ENCODE peak calls at places on chromosomes 12 and 14, in four cellular contexts. I is right atrium auricular region, Z is SK-N-SH, F is psoas muscle. K is an unnamed sample. For H3K27me3, the result is how much of the 10 kb centered on the place peaks cover.

GRCh38 chr12:19206493-19207077 is 77.1 kb downstream of the PLEKHA5 start:
- DNase-seq in I (no peak), Z (no peak), F (no peak), K (no peak)

GRCh38 chr14:105059035-105059916 is 6.0 kb downstream of the GPR132 start:
- DNase-seq in I (no peak), Z (peak), F (no peak), K (peak)

GRCh38 chr12:81617915-81618314 is 141.2 kb downstream of the PPFIA2 start:
- DNase-seq in I (no peak), Z (no peak), F (no peak), K (no peak)

GRCh38 chr14:35480119-35480769 is 53.7 kb upstream of the INSM2 start:
- DNase-seq in I (no peak), Z (no peak), F (no peak), K (peak)

GRCh38 chr12:15706010-15706676 is 83.0 kb downstream of the EPS8 start:
- DNase-seq in I (no peak), Z (no peak), F (no peak), K (no peak)

GRCh38 chr14:61889914-61890351 is 127.7 kb downstream of the SNAPC1 start:
- DNase-seq in I (no peak), Z (no peak), F (no peak), K (no peak)

GRCh38 chr12:114406326-114407033 is 536 bp upstream of the TBX5 start:
- DNase-seq in I (no peak), Z (no peak), F (no peak), K (no peak)

GRCh38 chr12:94151577-94151976 is 3.2 kb downstream of the PLXNC1 start:
- DNase-seq in I (no peak), Z (no peak), F (no peak), K (no peak)

GRCh38 chr12:51307655-51308593 is 16.1 kb downstream of the BIN2 start:
- DNase-seq in I (no peak), Z (no peak), F (no peak), K (peak)

GRCh38 chr14:99231850-99232401 is 40.1 kb downstream of the BCL11B start:
- DNase-seq in I (no peak), Z (no peak), F (no peak), K (no peak)

GRCh38 chr12:64670039-64670438 is 59.7 kb downstream of the RASSF3 start:
- DNase-seq in I (no peak), Z (peak), F (no peak), K (no peak)

GRCh38 chr12:97745406-97746101 is 282.9 kb downstream of the RMST start:
- DNase-seq in I (no peak), Z (no peak), F (no peak), K (peak)

GRCh38 chr12:93783827-93784226 is 106.7 kb downstream of the CRADD start:
- DNase-seq in I (no peak), Z (peak), F (no peak), K (no peak)

GRCh38 chr14:35368583-35368982 is 36.0 kb downstream of the NFKBIA start:
- DNase-seq in I (no peak), Z (no peak), F (no peak), K (no peak)

GRCh38 chr14:102625564-102626296 is 33.3 kb downstream of the RCOR1 start:
- DNase-seq in I (no peak), Z (no peak), F (no peak), K (no peak)

GRCh38 chr14:106556665-106557289 is 1030.4 kb downstream of the TMEM121 start:
- DNase-seq in I (no peak), Z (peak), F (peak), K (no peak)

GRCh38 chr12:111442301-111443045 is 36.8 kb downstream of the SH2B3 start:
- DNase-seq in I (no peak), Z (no peak), F (no peak), K (no peak)

GRCh38 chr12:27549801-27550652 is 26.0 kb downstream of the PPFIBP1 start:
- DNase-seq in I (peak), Z (no peak), F (peak), K (peak)

GRCh38 chr12:130041983-130042812 is 120.1 kb upstream of the FZD10 start:
- DNase-seq in I (no peak), Z (peak), F (peak), K (no peak)

GRCh38 chr14:100722367-100722766 is 4.3 kb upstream of the DLK1 start:
- DNase-seq in I (no peak), Z (no peak), F (no peak), K (no peak)

GRCh38 chr14:100724061-100724460 is 2.6 kb upstream of the DLK1 start:
- DNase-seq in I (no peak), Z (no peak), F (no peak), K (no peak)

GRCh38 chr14:100725587-100726387 is 905 bp upstream of the DLK1 start:
- DNase-seq in I (no peak), Z (no peak), F (no peak), K (no peak)

GRCh38 chr14:100721568-100721967 is 5.1 kb upstream of the DLK1 start:
- DNase-seq in I (no peak), Z (no peak), F (no peak), K (no peak)

DNA sequence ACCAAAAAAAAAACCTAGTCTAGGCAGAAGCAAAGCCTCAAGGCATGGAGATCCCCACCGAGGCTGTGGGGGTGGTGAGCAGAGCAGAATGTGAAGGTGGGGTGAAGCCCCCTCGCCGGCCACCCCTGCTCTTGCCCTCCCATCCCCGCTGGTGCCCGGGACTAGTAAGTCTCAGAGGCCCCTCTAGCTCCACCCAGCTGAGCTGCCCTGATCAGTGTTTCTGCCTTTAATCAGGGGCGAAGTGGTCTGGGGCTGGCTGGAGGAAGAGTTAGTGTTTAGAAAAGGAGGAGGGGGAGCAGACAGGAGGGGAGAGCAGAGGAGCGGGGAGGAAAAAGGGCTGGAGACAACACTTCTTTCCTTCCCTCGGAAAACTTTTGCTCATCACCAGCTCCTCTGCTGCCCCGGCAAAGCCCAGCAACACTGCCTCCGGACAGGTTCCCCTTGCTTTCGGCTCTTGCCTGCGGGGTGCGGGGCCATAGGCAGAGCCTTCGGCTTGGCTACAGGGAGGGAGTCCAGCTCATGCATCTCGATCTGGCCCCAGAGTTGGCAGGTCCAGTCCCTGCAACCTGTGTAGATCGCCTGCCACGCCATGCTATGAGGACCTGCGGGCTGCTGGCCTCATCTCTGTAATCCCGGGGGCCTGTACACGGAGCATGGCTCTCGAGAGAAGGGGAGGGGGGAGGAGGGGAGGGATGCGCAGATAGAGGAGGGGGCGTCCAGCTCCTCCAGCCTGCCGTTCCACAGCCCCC is 3.4 kb upstream of the DLK1 start:
- DNase-seq in I (no peak), Z (no peak), F (no peak), K (no peak)
- H3K27me3 ChIP-seq in I (under half), Z (under half), F (under half), K (under half)

GRCh38 chr14:72887514-72887913 is 6.4 kb downstream of the DPF3 start:
- DNase-seq in I (no peak), Z (no peak), F (no peak), K (no peak)

GRCh38 chr14:72891666-72892102 is 2.2 kb downstream of the DPF3 start:
- DNase-seq in I (no peak), Z (peak), F (no peak), K (no peak)

GRCh38 chr14:72888202-72888601 is 5.7 kb downstream of the DPF3 start:
- DNase-seq in I (no peak), Z (no peak), F (no peak), K (no peak)

GRCh38 chr14:72888636-72889201 is 5.2 kb downstream of the DPF3 start:
- DNase-seq in I (no peak), Z (no peak), F (no peak), K (no peak)

DNA sequence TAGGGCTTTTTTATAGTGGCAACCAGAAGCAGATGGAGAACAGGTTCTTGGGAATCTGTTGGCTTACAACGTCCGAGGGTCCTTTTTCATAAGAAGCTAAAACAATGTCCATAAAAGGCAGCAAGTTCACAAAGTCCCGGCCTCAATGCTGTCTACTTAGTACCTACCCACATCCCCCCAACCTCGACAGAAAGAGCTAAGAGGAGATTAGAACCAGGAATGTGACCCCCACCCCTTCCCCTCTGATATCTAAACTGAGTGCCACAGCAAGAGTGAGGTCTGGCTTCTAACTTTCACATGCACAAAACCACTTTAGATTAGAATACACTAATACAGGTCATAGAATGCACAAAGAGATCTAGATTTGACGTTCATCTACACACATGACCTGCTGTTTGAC is 4.5 kb downstream of the DPF3 start:
- DNase-seq in I (no peak), Z (no peak), F (no peak), K (no peak)
- H3K27me3 ChIP-seq in I (under half), Z (under half), F (under half), K (under half)

DNA sequence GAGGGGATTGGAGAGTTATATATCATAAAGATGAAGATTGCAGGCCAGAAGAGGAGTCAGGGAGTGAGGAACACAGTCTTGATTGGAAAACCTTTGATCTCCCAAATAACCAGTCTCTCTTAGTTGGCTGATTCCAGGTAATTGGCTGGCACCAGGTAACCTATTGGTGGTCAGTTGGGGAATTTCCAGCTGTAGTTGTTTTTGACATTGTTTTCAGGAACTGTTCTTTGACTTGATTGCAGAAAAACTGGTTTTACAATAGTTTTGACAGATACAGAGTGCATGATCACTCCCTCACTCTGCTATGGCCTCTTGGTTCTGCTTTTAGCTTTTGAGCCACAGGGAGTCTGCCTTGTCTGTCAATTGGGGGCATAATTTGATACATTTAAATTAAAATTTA is 71.6 kb downstream of the ZNF641 start:
- DNase-seq in I (no peak), Z (no peak), F (no peak), K (no peak)
- H3K27me3 ChIP-seq in I (under half), Z (under half), F (under half), K (under half)

DNA sequence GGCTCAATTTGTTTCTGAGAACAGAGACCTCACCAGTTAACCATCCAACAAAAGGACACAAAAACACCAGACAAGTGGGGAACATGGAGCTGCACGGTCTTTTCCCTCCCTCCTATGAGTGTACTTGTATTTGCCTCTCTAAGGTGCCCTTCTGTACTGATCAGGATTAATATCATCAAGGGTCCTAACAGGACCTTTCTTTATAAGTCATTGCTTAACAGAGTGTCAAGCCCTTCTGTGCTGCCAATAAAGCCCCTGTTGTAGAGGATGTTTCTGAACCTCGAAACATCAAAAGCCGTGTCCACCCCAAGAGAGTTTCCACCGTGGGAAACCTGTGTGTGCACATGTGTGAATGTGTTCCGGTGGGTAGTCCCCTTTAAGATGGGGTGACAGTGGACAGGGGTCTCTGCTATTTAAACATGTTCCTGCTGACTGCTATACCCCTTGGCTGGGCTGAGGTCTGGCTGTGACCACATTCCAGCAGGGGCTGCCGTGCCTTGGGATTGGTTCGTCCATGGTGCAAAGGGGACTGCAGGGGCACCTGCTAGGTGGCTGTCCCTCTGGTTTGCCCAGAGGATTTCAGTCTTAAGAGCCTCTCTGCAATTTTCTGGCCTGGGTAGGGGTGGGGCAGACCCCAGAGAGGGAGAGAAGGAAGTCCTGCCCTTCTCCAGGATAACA is 6.0 kb downstream of the ESRRB start:
- DNase-seq in I (no peak), Z (no peak), F (no peak), K (no peak)
- H3K27me3 ChIP-seq in I (under half), Z (half or more), F (under half), K (under half)

K was measured in bronchial epithelial cell.